ENCODE peak calls at places on chromosomes 4 and X, in nine cellular contexts. T is fibroblast of pulmonary artery, U is heart left ventricle, L is NB4, N is pancreas, J is prostate gland, I is tibial artery, R is ascending aorta, E is right cardiac atrium. C is an unnamed sample.

GRCh38 chr4:169398294-169398693 is 127.5 kb upstream of the SH3RF1 start:
- DNase-seq in R (no peak), L (peak; percentile 40), U (no peak), E (no peak), I (no peak), J (no peak), N (no peak), T (peak; percentile 65), C (no peak)

GRCh38 chrX:26083093-26083492 is 55.0 kb upstream of the MAGEB18 start:
- DNase-seq in J (no peak), R (no peak), E (no peak), U (no peak), N (no peak), L (no peak), I (no peak), T (no peak), C (no peak)

GRCh38 chr4:139669859-139670258 is 4.2 kb downstream of the MGST2 start:
- DNase-seq in I (no peak), E (no peak), U (no peak), T (no peak), R (no peak), L (no peak), N (no peak), J (no peak), C (no peak)

GRCh38 chrX:111869639-111870034 is 6.3 kb upstream of the TRPC5OS start:
- DNase-seq in R (no peak), I (no peak), J (peak; percentile 17), U (no peak), E (peak; percentile 25), N (no peak), T (peak; percentile 61), L (peak; percentile 40), C (no peak)

GRCh38 chrX:10795721-10796120 is 175.3 kb upstream of the MID1 start:
- DNase-seq in J (peak; percentile 13), E (no peak), T (peak; percentile 0), L (no peak), I (no peak), R (no peak), U (no peak), N (no peak), C (no peak)

GRCh38 chr4:148192526-148192925 is 249.7 kb downstream of the NR3C2 start:
- DNase-seq in L (no peak), R (no peak), N (no peak), I (no peak), U (peak; percentile 25), T (no peak), E (no peak), J (no peak), C (no peak)

GRCh38 chrX:54495814-54496516 is at the start of gene FGD1:
- DNase-seq in L (peak; percentile 17), T (peak; percentile 57), U (peak; percentile 78), E (peak; percentile 91), I (peak; percentile 58), R (no peak), N (peak; percentile 79), J (peak; percentile 52), C (no peak)

GRCh38 chr4:39054497-39054896 is 7.5 kb upstream of the KLHL5 start:
- DNase-seq in R (no peak), J (no peak), U (no peak), T (no peak), E (no peak), L (no peak), N (no peak), I (no peak), C (no peak)

GRCh38 chr4:89617256-89617655 is 219.7 kb downstream of the SNCA start:
- DNase-seq in E (no peak), R (no peak), L (no peak), N (no peak), J (no peak), I (no peak), U (no peak), T (no peak), C (no peak)

GRCh38 chr4:156889616-156890594 is 81.7 kb downstream of the PDGFC start:
- DNase-seq in J (no peak), R (peak; percentile 40), N (no peak), I (peak; percentile 68), T (peak; percentile 89), U (peak; percentile 59), L (no peak), E (peak; percentile 71), C (no peak)

GRCh38 chrX:57817302-57817701 is 93.0 kb downstream of the ZXDA start:
- DNase-seq in R (no peak), E (no peak), U (no peak), N (no peak), T (peak; percentile 11), J (no peak), I (no peak), L (peak; percentile 4), C (no peak)

GRCh38 chrX:57821703-57822375 is 88.4 kb downstream of the ZXDA start:
- DNase-seq in L (peak; percentile 67), R (no peak), E (peak; percentile 59), N (no peak), U (no peak), I (no peak), T (peak; percentile 76), J (peak; percentile 25), C (no peak)

DNA sequence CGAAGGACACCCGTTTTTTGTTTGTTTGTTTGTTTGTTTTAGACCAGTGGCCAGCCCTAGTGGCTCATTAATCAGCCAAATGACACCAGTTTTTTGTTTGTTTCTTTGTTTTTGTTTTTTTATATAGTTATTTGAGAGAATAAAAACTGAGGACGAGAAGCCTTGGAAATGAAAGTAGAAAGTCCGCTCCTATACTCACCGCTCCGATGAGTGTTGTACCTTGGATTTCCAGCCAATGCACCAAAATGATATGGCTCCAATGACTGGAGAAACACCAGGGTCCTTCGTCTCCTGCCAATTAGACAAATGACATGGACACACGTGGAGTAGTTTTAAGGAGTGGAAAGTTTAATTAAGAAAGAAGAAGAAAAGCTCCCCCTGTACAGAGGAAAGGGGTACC is 87.9 kb downstream of the ZXDA start:
- DNase-seq in U (no peak), J (no peak), N (no peak), T (no peak), I (no peak), L (no peak), R (no peak), E (no peak), C (no peak)
- H3K4me3 ChIP-seq in U (peak overlapping the region; percentile 46), J (no peak overlapping the region), N (peak overlapping the region; percentile 14), T (no peak overlapping the region), I (no peak overlapping the region), L (no peak overlapping the region), R (peak overlapping the region; percentile 48), E (peak overlapping the region; percentile 22), C (no peak overlapping the region)

GRCh38 chrX:45795546-45795945 is 594.9 kb upstream of the DIPK2B start:
- DNase-seq in I (no peak), N (no peak), T (no peak), L (no peak), E (no peak), J (no peak), R (no peak), U (no peak), C (no peak)

GRCh38 chrX:45794995-45795337 is 594.3 kb upstream of the DIPK2B start:
- DNase-seq in R (no peak), T (no peak), N (no peak), J (no peak), I (no peak), L (no peak), U (no peak), E (no peak), C (no peak)

GRCh38 chrX:45803383-45803921 is 602.8 kb upstream of the DIPK2B start:
- DNase-seq in U (no peak), L (peak; percentile 91), N (no peak), T (peak; percentile 81), R (no peak), I (no peak), J (no peak), E (no peak), C (no peak)

GRCh38 chrX:45801554-45801953 is 600.9 kb upstream of the DIPK2B start:
- DNase-seq in I (no peak), U (no peak), J (no peak), N (no peak), R (no peak), E (no peak), L (peak; percentile 66), T (peak; percentile 60), C (no peak)

DNA sequence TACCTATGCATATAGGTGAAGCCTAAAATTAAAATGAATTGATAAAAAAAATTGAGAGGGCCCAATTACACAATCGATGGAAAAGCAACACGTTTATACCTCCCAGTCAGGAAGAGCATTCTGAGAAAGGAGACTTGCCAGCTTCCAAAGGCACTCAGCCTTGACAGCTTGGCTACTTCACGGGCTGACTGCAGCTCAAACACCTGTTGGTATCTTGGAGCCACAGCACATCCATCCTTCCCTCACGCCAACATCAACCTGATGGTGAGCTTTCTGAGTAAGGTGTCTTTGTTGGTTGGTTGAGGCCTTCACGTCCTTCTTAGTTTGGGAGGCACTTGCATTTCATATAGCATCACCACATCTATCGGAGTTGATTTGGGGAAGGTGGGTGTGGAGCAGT is 598.9 kb upstream of the DIPK2B start:
- DNase-seq in E (no peak), U (no peak), I (no peak), R (no peak), L (no peak), T (no peak), N (no peak), J (no peak), C (no peak)
- H3K4me3 ChIP-seq in E (no peak overlapping the region), U (no peak overlapping the region), I (no peak overlapping the region), R (no peak overlapping the region), L (no peak overlapping the region), T (no peak overlapping the region), N (no peak overlapping the region), J (no peak overlapping the region), C (no peak overlapping the region)

DNA sequence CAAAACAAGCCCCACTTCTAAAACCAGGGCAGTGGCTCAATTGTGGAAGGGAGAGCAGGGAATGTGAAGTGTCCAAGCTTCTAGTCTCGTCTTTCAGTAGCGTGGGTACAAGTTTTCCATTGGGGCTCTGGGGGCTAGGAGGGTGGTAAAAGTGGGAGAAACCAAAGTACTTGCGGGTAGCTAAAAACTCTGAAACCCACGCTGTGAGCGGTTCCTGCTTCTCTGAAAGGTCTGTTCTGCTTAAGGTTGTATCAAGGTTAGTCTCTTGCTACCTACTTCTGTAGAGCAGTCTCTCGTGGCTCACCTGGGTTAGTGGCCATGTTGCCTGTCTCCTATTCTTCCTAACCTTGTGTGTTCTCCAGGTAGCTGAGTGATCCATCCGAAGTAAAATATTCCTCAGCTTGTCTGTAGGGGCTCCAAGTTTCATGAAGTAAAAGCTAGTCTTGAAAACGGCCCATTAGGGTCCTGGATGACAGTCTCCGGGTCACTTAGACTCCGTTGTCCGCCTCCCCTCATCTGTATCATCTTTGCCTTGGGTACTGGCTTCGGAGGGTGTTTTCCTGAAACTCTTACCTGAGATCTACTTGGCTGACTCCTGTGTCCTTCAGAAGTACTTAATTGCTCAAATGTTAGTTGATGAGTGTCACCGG is 1.9 kb upstream of the WDR1 start:
- DNase-seq in I (no peak), R (no peak), T (no peak), N (no peak), J (no peak), U (no peak), E (no peak), L (peak; percentile 24), C (no peak)
- H3K4me3 ChIP-seq in I (no peak overlapping the region), R (peak overlapping the region; percentile 82), T (no peak overlapping the region), N (no peak overlapping the region), J (no peak overlapping the region), U (no peak overlapping the region), E (no peak overlapping the region), L (peak overlapping the region; percentile 86), C (no peak overlapping the region)

DNA sequence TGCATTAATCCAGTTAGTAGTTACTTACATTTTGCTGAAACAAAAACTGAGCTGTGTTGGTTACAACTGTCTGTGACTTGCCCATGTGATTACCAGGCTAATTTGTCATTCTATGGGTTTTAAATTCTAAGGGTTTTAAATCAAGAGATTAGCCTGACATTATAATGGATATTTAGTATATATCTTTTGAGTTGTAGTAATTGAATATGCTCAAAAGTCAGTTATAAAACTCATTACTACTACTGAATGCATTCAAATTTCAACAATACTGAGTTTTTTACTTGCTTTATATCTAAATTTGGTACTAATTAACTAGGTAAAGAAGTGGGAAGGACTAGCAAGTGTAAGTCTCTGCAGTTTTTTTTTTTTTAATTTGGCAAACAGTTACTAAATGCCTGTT is 14.7 kb downstream of the LARP7 start:
- DNase-seq in I (no peak), E (no peak), N (no peak), L (no peak), R (no peak), U (no peak), J (no peak), T (no peak), C (no peak)
- H3K4me3 ChIP-seq in I (no peak overlapping the region), E (no peak overlapping the region), N (no peak overlapping the region), L (no peak overlapping the region), R (no peak overlapping the region), U (no peak overlapping the region), J (no peak overlapping the region), T (no peak overlapping the region), C (no peak overlapping the region)

C was measured in vagina.